ENCODE peak calls at places on chromosomes 13 and 19, in six cellular contexts. K is stimulated activated CD4-positive, alpha-beta T cell treated with anti-CD3 and anti-CD28 coated beads, TNF-alpha, amount 100 ng/mL, for 1 hour; Q is occipital lobe; F is A549; X is fibroblast of mammary gland; N is left colon. L is an unnamed sample.

GRCh38 chr19:41876847-41877489 is at the start of gene CD79A:
- DNase-seq in K (no peak), Q (no peak), F (no peak), X (no peak), N (no peak), L (no peak)

GRCh38 chr19:30342901-30343300 is 29.3 kb upstream of the ZNF536 start:
- DNase-seq in K (no peak), Q (no peak), F (no peak), X (no peak), N (no peak), L (no peak)

GRCh38 chr19:35013047-35013819 is 13.1 kb downstream of the GRAMD1A start:
- DNase-seq in K (peak; percentile 67), Q (no peak), F (peak; percentile 86), X (peak; percentile 61), N (peak; percentile 67), L (peak; percentile 65)

GRCh38 chr13:26052136-26052736 is 420 bp upstream of the SHISA2 start:
- DNase-seq in K (no peak), Q (no peak), F (no peak), X (no peak), N (no peak), L (no peak)

GRCh38 chr13:26965976-26966375 is 205.4 kb upstream of the GPR12 start:
- DNase-seq in K (no peak), Q (peak; percentile 10), F (no peak), X (peak; percentile 68), N (peak; percentile 46), L (peak; percentile 58)

GRCh38 chr19:9943744-9944143 is 7.4 kb upstream of the OLFM2 start:
- DNase-seq in K (no peak), Q (no peak), F (no peak), X (no peak), N (no peak), L (no peak)

GRCh38 chr19:49739098-49739497 is 24.0 kb downstream of the TSKS start:
- DNase-seq in K (no peak), Q (no peak), F (no peak), X (no peak), N (no peak), L (no peak)

GRCh38 chr13:114200673-114201005 is 21.6 kb downstream of the CFAP97D2 start:
- DNase-seq in K (no peak), Q (no peak), F (no peak), X (peak; percentile 14), N (no peak), L (no peak)

GRCh38 chr13:52845766-52846566 is 2.5 kb downstream of the PCDH8 start:
- DNase-seq in K (no peak), Q (no peak), F (no peak), X (no peak), N (no peak), L (no peak)

GRCh38 chr13:28136916-28137315 is 1.4 kb upstream of the PAN3 start:
- DNase-seq in K (no peak), Q (no peak), F (no peak), X (peak; percentile 28), N (peak; percentile 29), L (no peak)